ENCODE peak calls at places on chromosome X, in four cellular contexts. H is lung microvascular endothelial cell, X is hippocampal formation, F is progenitor cell of endocrine pancreas. R is an unnamed sample.

GRCh38 chrX:12237771-12238170 is 99.5 kb downstream of the FRMPD4 start:
- DNase-seq in F (no peak), X (no peak), H (no peak), R (no peak)

GRCh38 chrX:16464369-16464768 is 185.6 kb upstream of the S100G start:
- DNase-seq in H (no peak), X (no peak), F (no peak), R (no peak)

GRCh38 chrX:130725519-130725918 is 177.5 kb downstream of the ENOX2 start:
- DNase-seq in H (no peak), X (no peak), F (no peak), R (no peak)

GRCh38 chrX:47226071-47226470 is 6.7 kb upstream of the USP11 start:
- DNase-seq in X (no peak), H (no peak), F (no peak), R (no peak)

GRCh38 chrX:132508834-132509233 is 20.0 kb upstream of the MBNL3 start:
- DNase-seq in X (no peak), F (no peak), H (no peak), R (no peak)

GRCh38 chrX:28854637-28855036 is 267.4 kb downstream of the IL1RAPL1 start:
- DNase-seq in H (no peak), X (no peak), F (no peak), R (no peak)

GRCh38 chrX:66162331-66162822 is 1.7 kb upstream of the HEPH start:
- DNase-seq in H (no peak), X (no peak), F (no peak), R (no peak)

GRCh38 chrX:97843200-97843811 is 959.6 kb downstream of the RPA4 start:
- DNase-seq in H (no peak), X (no peak), F (no peak), R (no peak)

GRCh38 chrX:45068555-45068954 is 132.1 kb downstream of the DIPK2B start:
- DNase-seq in H (peak; percentile 41), X (no peak), F (no peak), R (no peak)

GRCh38 chrX:129545408-129545807 is 5.3 kb downstream of the OCRL start:
- DNase-seq in H (no peak), X (no peak), F (no peak), R (no peak)

GRCh38 chrX:10049246-10049645 is 82.1 kb downstream of the CLDN34 start:
- DNase-seq in H (no peak), X (no peak), F (no peak), R (no peak)